ENCODE peak calls at places on chromosomes 13 and 19, in seven cellular contexts. X is T-helper 2 cell; L is NCI-H2171 treated with DMSO at 0.1 percent for 48 hours; Z is tibial artery; D is stimulated activated CD4-positive, alpha-beta T cell treated with anti-CD3 and anti-CD28 coated beads, Interleukin-1b, Interleukin-23, amount 100 ng/mL, for 24 hours; S is memory B cell; G is amygdala. T is an unnamed sample.

GRCh38 chr19:40365613-40366401 is 17.3 kb downstream of the PLD3 start:
- DNase-seq in X (peak), G (no peak), Z (peak), L (peak), S (no peak), D (peak), T (peak)

GRCh38 chr13:31797154-31797775 is 57.9 kb downstream of the RXFP2 start:
- DNase-seq in L (peak), S (no peak), Z (no peak), X (no peak), D (no peak), G (no peak), T (no peak)

GRCh38 chr19:56900573-56901097 is 60.1 kb upstream of the PEG3 start:
- DNase-seq in X (no peak), Z (no peak), G (no peak), S (no peak), D (no peak), L (no peak), T (no peak)

GRCh38 chr13:60274664-60275063 is 110.9 kb upstream of the DIAPH3 start:
- DNase-seq in L (no peak), S (no peak), X (no peak), D (no peak), Z (no peak), G (no peak), T (no peak)

GRCh38 chr19:4547303-4548237 is 7.7 kb upstream of the LRG1 start:
- DNase-seq in Z (no peak), L (peak), X (no peak), G (no peak), S (no peak), D (no peak), T (no peak)

GRCh38 chr13:97285221-97285955 is 63.3 kb downstream of the MBNL2 start:
- DNase-seq in Z (no peak), G (no peak), D (no peak), L (peak), S (no peak), X (no peak), T (no peak)

GRCh38 chr19:19540707-19541515 is 2.8 kb downstream of the CILP2 start:
- DNase-seq in X (peak), S (peak), L (no peak), Z (no peak), D (peak), G (no peak), T (no peak)

GRCh38 chr19:3700242-3701032 is at the start of gene PIP5K1C:
- DNase-seq in S (peak), Z (peak), L (peak), D (peak), G (peak), X (peak), T (peak)

GRCh38 chr19:4457654-4458406 is at the start of gene UBXN6:
- DNase-seq in L (peak), S (peak), G (peak), D (peak), Z (peak), X (peak), T (peak)

GRCh38 chr13:106114981-106115554 is 420.4 kb downstream of the EFNB2 start:
- DNase-seq in Z (no peak), S (no peak), X (no peak), L (no peak), D (no peak), G (no peak), T (no peak)

GRCh38 chr13:23469901-23470525 is 36.5 kb upstream of the SACS start:
- DNase-seq in S (no peak), G (no peak), L (no peak), D (no peak), X (no peak), Z (no peak), T (no peak)

GRCh38 chr13:20359335-20359734 is 127.2 kb upstream of the GJB6 start:
- DNase-seq in D (no peak), G (no peak), X (no peak), S (no peak), Z (no peak), L (no peak), T (no peak)

GRCh38 chr19:34173145-34173956 is 1.0 kb downstream of the LSM14A start:
- DNase-seq in X (peak), S (no peak), D (no peak), L (peak), G (no peak), Z (peak), T (peak)

GRCh38 chr19:50266896-50267295 is 62.3 kb downstream of the KCNC3 start:
- DNase-seq in X (no peak), S (no peak), L (no peak), Z (no peak), G (no peak), D (peak), T (no peak)

GRCh38 chr13:20721454-20722357 is 18.2 kb downstream of the IL17D start:
- DNase-seq in G (no peak), S (no peak), Z (peak), L (peak), X (no peak), D (no peak), T (no peak)

GRCh38 chr19:47266401-47266885 is 8.2 kb upstream of the INAFM1 start:
- DNase-seq in Z (no peak), D (no peak), L (no peak), S (no peak), X (no peak), G (no peak), T (no peak)

GRCh38 chr13:113970810-113971470 is 2.9 kb downstream of the C13orf46 start:
- DNase-seq in X (no peak), Z (peak), L (no peak), S (no peak), D (no peak), G (no peak), T (no peak)

GRCh38 chr13:100300708-100301107 is 211.8 kb downstream of the PCCA start:
- DNase-seq in S (no peak), D (no peak), Z (no peak), L (peak), X (no peak), G (no peak), T (no peak)

GRCh38 chr19:39110263-39110967 is 15.2 kb upstream of the PAK4 start:
- DNase-seq in S (peak), L (peak), Z (no peak), G (no peak), D (peak), X (peak), T (no peak)

GRCh38 chr13:23279321-23279720 is 98.5 kb downstream of the SGCG start:
- DNase-seq in S (no peak), D (no peak), Z (no peak), L (no peak), X (no peak), G (no peak), T (no peak)

GRCh38 chr19:17021793-17022590 is 4.6 kb downstream of the CPAMD8 start:
- DNase-seq in S (no peak), Z (no peak), X (no peak), D (no peak), G (no peak), L (no peak), T (no peak)

GRCh38 chr19:11021760-11022144 is 60.9 kb downstream of the SMARCA4 start:
- DNase-seq in Z (no peak), X (no peak), D (no peak), G (no peak), S (no peak), L (no peak), T (no peak)

GRCh38 chr19:39941615-39942507 is 7.4 kb upstream of the FCGBP start:
- DNase-seq in L (no peak), X (no peak), G (no peak), S (peak), D (no peak), Z (no peak), T (peak)

GRCh38 chr13:92806215-92806614 is 420.4 kb upstream of the GPC6 start:
- DNase-seq in G (no peak), S (no peak), L (no peak), Z (no peak), D (no peak), X (no peak), T (no peak)

GRCh38 chr13:44004881-44005280 is 125.2 kb downstream of the LACC1 start:
- DNase-seq in S (no peak), D (no peak), X (no peak), L (no peak), Z (no peak), G (no peak), T (no peak)

GRCh38 chr19:58166708-58167280 is 16.1 kb upstream of the ZNF274 start:
- DNase-seq in G (no peak), Z (no peak), S (no peak), X (no peak), L (no peak), D (no peak), T (no peak)

T was measured in putamen.